ENCODE peak calls at places on chromosomes 7 and 10, in ten cellular contexts. G, W, B, D, I, X, R, E, K and N are unnamed samples.

GRCh38 chr7:134395604-134396003 is 63.3 kb downstream of the AKR1B1 start:
- DNase-seq in G (no peak), W (no peak), B (no peak), D (no peak), I (no peak), X (peak; percentile 24), R (no peak), E (no peak), K (no peak), N (no peak)

GRCh38 chr10:11447571-11447970 is 163.9 kb downstream of the USP6NL start:
- DNase-seq in G (peak; percentile 11), W (no peak), B (no peak), D (no peak), I (no peak), X (no peak), R (no peak), E (no peak), K (no peak), N (no peak)

GRCh38 chr7:7399707-7400106 is 136.0 kb downstream of the COL28A1 start:
- DNase-seq in G (no peak), W (no peak), B (peak; percentile 26), D (no peak), I (no peak), X (no peak), R (no peak), E (no peak), K (no peak), N (no peak)

GRCh38 chr10:112637901-112638300 is 190.9 kb downstream of the VTI1A start:
- DNase-seq in G (no peak), W (no peak), B (no peak), D (no peak), I (no peak), X (no peak), R (no peak), E (no peak), K (no peak), N (no peak)

GRCh38 chr10:79090134-79090803 is 21.5 kb downstream of the ZMIZ1 start:
- DNase-seq in G (no peak), W (no peak), B (peak; percentile 65), D (no peak), I (no peak), X (no peak), R (no peak), E (no peak), K (no peak), N (no peak)

GRCh38 chr7:227940-228339 is 35.6 kb downstream of the FAM20C start:
- DNase-seq in G (no peak), W (no peak), B (no peak), D (no peak), I (no peak), X (no peak), R (no peak), E (no peak), K (no peak), N (no peak)

GRCh38 chr10:22821501-22821900 is 106.4 kb upstream of the ARMC3 start:
- DNase-seq in G (no peak), W (no peak), B (peak; percentile 92), D (no peak), I (no peak), X (no peak), R (no peak), E (no peak), K (peak; percentile 89), N (no peak)

GRCh38 chr10:72335394-72336258 is 19.1 kb downstream of the DNAJB12 start:
- DNase-seq in G (peak; percentile 93), W (peak; percentile 89), B (peak; percentile 67), D (peak; percentile 83), I (no peak), X (no peak), R (peak; percentile 21), E (peak; percentile 81), K (no peak), N (no peak)

GRCh38 chr7:44697136-44698045 is 51.3 kb upstream of the ZMIZ2 start:
- DNase-seq in G (no peak), W (no peak), B (no peak), D (no peak), I (no peak), X (no peak), R (no peak), E (no peak), K (no peak), N (no peak)

GRCh38 chr10:75739454-75740143 is 308.2 kb downstream of the LRMDA start:
- DNase-seq in G (no peak), W (no peak), B (no peak), D (no peak), I (no peak), X (no peak), R (no peak), E (no peak), K (no peak), N (no peak)

GRCh38 chr7:82803411-82803810 is 359.3 kb downstream of the PCLO start:
- DNase-seq in G (no peak), W (no peak), B (no peak), D (no peak), I (no peak), X (no peak), R (no peak), E (no peak), K (no peak), N (no peak)

DNA sequence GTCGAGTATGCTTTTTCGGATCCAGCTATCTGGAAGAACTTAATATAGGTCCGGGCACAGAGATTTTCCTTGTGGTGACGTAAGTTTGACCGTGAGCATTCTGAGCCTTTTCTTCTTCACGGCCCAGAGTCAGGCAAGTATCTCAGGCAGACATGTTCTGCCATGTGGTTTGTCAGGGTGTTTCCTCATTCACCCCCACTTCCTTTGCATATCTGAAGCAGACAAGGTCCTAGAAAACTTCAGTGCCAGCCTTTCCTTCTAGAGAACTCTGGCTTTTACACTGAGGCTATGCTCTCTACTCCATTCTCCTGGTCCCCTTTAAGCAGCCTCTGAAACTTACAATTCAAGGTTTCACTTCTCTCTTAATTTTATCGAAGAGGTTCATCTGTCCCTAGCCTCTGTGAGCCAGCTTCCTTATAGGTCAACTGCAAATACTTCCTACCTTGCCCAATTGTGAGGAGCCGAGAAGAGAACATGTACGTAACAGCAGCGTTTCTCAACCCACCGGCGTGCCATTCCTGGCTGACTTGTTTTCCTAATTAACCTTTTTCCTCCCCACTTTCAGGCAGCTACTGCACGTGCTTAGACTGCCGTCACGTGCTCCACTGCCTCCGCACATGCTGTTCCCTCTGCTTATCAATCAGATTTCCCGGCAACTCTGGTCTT is 47.3 kb downstream of the CDCA7L start:
- DNase-seq in G (no peak), W (peak; percentile 63), B (no peak), D (no peak), I (no peak), X (no peak), R (no peak), E (peak; percentile 37), K (no peak), N (no peak)
- H3K36me3 ChIP-seq in G (no peaks in the 10 kb centered on the region), W (peaks cover 5% of the 10 kb centered on the region), B (peaks cover under 1% of the 10 kb centered on the region), D (peaks cover 46% of the 10 kb centered on the region), I (peaks cover 5% of the 10 kb centered on the region), X (peaks cover 13% of the 10 kb centered on the region), R (peaks cover 23% of the 10 kb centered on the region), E (peaks cover 2% of the 10 kb centered on the region), K (peaks cover 4% of the 10 kb centered on the region), N (no peaks in the 10 kb centered on the region)

DNA sequence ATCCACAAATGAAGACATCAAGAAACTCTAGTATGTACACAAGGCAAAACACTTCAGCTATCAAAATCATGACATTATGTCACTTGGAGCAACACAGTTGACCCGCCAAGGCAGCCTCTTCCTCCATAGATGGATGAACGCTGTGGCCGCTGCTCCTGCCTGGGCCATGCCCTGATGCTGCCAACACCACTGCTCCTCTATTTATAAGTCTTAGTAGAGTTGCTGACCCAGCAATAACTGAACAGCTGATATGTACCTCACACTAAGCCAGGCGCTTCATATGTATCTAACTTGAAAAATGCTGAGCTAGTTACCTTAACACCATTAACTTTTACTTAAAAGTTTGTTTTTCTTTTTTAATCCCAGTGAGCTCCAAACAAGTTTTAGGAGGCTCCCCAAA is 131.9 kb downstream of the LYZL1 start:
- DNase-seq in G (no peak), W (no peak), B (no peak), D (no peak), I (no peak), X (no peak), R (no peak), E (no peak), K (no peak), N (no peak)
- H3K36me3 ChIP-seq in G (no peaks in the 10 kb centered on the region), W (peaks cover under 1% of the 10 kb centered on the region), B (peaks cover 12% of the 10 kb centered on the region), D (peaks cover 51% of the 10 kb centered on the region), I (peaks cover 3% of the 10 kb centered on the region), X (no peaks in the 10 kb centered on the region), R (no peaks in the 10 kb centered on the region), E (peaks cover 9% of the 10 kb centered on the region), K (peaks cover 14% of the 10 kb centered on the region), N (peaks cover 7% of the 10 kb centered on the region)

GRCh38 chr7:5339949-5340348 is 57.2 kb downstream of the SLC29A4 start:
- DNase-seq in G (no peak), W (no peak), B (no peak), D (no peak), I (no peak), X (no peak), R (no peak), E (no peak), K (no peak), N (no peak)

GRCh38 chr7:5334671-5335070 is 51.9 kb downstream of the SLC29A4 start:
- DNase-seq in G (no peak), W (no peak), B (no peak), D (no peak), I (no peak), X (no peak), R (peak; percentile 15), E (no peak), K (no peak), N (no peak)

GRCh38 chr7:5333121-5334050 is 50.6 kb downstream of the SLC29A4 start:
- DNase-seq in G (no peak), W (no peak), B (no peak), D (no peak), I (no peak), X (no peak), R (peak; percentile 68), E (peak; percentile 43), K (no peak), N (no peak)

GRCh38 chr7:5332579-5332978 is 49.8 kb downstream of the SLC29A4 start:
- DNase-seq in G (no peak), W (no peak), B (no peak), D (no peak), I (no peak), X (no peak), R (peak; percentile 59), E (no peak), K (no peak), N (no peak)

DNA sequence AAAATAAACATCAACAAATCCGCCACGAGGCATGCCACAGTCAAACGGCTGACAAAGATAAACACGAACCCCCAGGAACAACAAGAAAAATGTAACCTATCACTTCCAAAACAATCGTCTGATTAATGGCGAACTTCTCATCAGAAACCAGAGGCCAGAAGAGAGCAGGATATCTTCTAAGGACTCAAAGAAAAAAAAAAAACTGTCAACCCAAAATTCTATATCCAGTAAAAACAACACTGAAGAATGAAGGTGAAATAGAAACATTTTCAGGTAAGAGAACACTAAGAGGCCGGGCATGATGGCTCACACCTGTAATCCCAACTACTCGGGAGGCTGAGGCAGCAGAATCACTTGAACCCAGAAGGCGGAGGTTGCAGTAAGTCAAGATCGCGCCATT is 54.3 kb downstream of the SLC29A4 start:
- DNase-seq in G (no peak), W (no peak), B (no peak), D (no peak), I (no peak), X (no peak), R (no peak), E (no peak), K (no peak), N (no peak)
- H3K36me3 ChIP-seq in G (no peaks in the 10 kb centered on the region), W (no peaks in the 10 kb centered on the region), B (peaks cover 4% of the 10 kb centered on the region), D (peaks cover 98% of the 10 kb centered on the region), I (peaks cover 31% of the 10 kb centered on the region), X (peaks cover 34% of the 10 kb centered on the region), R (no peaks in the 10 kb centered on the region), E (peaks cover 10% of the 10 kb centered on the region), K (peaks cover 35% of the 10 kb centered on the region), N (no peaks in the 10 kb centered on the region)

GRCh38 chr7:143303733-143304132 is 12.2 kb upstream of the CLCN1 start:
- DNase-seq in G (no peak), W (no peak), B (no peak), D (no peak), I (no peak), X (no peak), R (no peak), E (no peak), K (no peak), N (no peak)
- H3K36me3 ChIP-seq in G (no peaks in the 10 kb centered on the region), W (peaks cover 36% of the 10 kb centered on the region), B (peaks cover 19% of the 10 kb centered on the region), D (peaks cover 93% of the 10 kb centered on the region), I (peaks cover 65% of the 10 kb centered on the region), X (peaks cover 63% of the 10 kb centered on the region), R (peaks cover 53% of the 10 kb centered on the region), E (peaks cover 35% of the 10 kb centered on the region), K (peaks cover 26% of the 10 kb centered on the region), N (peaks cover 11% of the 10 kb centered on the region)